ENCODE peak calls at places on chromosomes 12 and 14, in eight cellular contexts. K is dorsolateral prefrontal cortex, H is thoracic aorta, W is endothelial cell of umbilical vein, Q is AG04450, D is AG10803, Z is kidney epithelial cell, C is GM10248. R is an unnamed sample.

GRCh38 chr14:105861985-105862465 is 335.6 kb downstream of the TMEM121 start:
- DNase-seq in D (no peak), W (no peak), H (no peak), C (peak), Z (no peak), Q (no peak), K (peak), R (no peak)

GRCh38 chr14:76904100-76904739 is 78.0 kb downstream of the LRRC74A start:
- DNase-seq in Z (no peak), K (no peak), Q (peak), C (no peak), H (no peak), W (no peak), D (peak), R (peak)

GRCh38 chr12:1293901-1294300 is 300.5 kb downstream of the FBXL14 start:
- DNase-seq in Q (no peak), C (no peak), W (no peak), H (no peak), D (no peak), Z (no peak), K (no peak), R (no peak)

GRCh38 chr14:32166029-32166428 is 35.8 kb upstream of the RNU6-7 start:
- DNase-seq in K (no peak), H (no peak), Q (no peak), D (no peak), C (no peak), W (no peak), Z (no peak), R (no peak)

GRCh38 chr14:73785834-73786631 is 65.6 kb upstream of the PTGR2 start:
- DNase-seq in K (peak), C (no peak), Q (peak), D (peak), Z (peak), W (peak), H (peak), R (peak)

GRCh38 chr12:26631846-26632245 is 201.1 kb downstream of the ITPR2 start:
- DNase-seq in H (no peak), Z (no peak), K (no peak), C (no peak), Q (no peak), D (peak), W (peak), R (no peak)

GRCh38 chr12:10673660-10674384 is at the start of gene STYK1:
- DNase-seq in Q (no peak), D (peak), H (no peak), Z (peak), K (peak), C (peak), W (peak), R (peak)

GRCh38 chr12:75870878-75871277 is 160.7 kb downstream of the PHLDA1 start:
- DNase-seq in H (no peak), K (no peak), W (no peak), C (no peak), Q (no peak), D (no peak), Z (no peak), R (no peak)

GRCh38 chr12:114395755-114396152 is 10.2 kb downstream of the TBX5 start:
- DNase-seq in Z (no peak), W (no peak), C (no peak), D (no peak), Q (no peak), H (no peak), K (no peak), R (no peak)

GRCh38 chr12:6667559-6668210 is 4.8 kb upstream of the ING4 start:
- DNase-seq in Z (no peak), D (no peak), W (no peak), C (no peak), K (no peak), Q (no peak), H (no peak), R (no peak)
- TF ChIP-seq CTCF in Z (peak), D (no peak), W (no peak), C (peak), K (no peak), Q (no peak), H (no peak), R (no peak)

GRCh38 chr12:58832-59231 is 7.7 kb upstream of the IQSEC3 start:
- DNase-seq in K (no peak), Q (no peak), H (no peak), D (no peak), Z (no peak), C (no peak), W (no peak), R (no peak)
- TF ChIP-seq CTCF in K (no peak), Q (no peak), H (no peak), D (no peak), Z (no peak), C (no peak), W (no peak), R (no peak)

GRCh38 chr12:104353012-104353981 is 49.8 kb downstream of the EID3 start:
- DNase-seq in D (no peak), H (no peak), C (no peak), Z (no peak), W (no peak), Q (no peak), K (no peak), R (no peak)
- TF ChIP-seq CTCF in D (no peak), H (no peak), C (no peak), Z (no peak), W (no peak), Q (no peak), K (no peak), R (no peak)

DNA sequence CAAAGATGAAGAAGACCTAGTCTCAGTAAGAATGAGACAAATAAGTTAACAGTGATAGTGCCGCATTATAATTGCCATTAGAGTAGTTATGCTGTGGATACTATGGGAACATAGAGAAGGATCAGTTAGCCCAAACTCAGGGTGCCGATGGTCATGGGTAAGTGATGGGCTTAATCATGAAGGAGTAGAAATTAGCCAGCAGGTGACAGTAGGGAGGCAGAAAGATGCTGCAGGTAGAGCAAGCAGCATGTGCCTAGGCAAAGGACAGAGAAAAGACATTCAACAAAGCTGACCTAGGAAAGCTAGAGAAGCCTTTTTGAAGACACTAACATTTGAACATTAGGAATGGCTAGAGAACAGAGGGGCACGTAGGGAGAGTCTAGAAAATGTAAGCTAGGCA is 30.6 kb upstream of the PTPRQ start:
- DNase-seq in Z (no peak), C (no peak), W (no peak), D (no peak), H (no peak), Q (no peak), K (no peak), R (no peak)
- TF ChIP-seq CTCF in Z (peak), C (no peak), W (no peak), D (no peak), H (no peak), Q (no peak), K (no peak), R (no peak)

DNA sequence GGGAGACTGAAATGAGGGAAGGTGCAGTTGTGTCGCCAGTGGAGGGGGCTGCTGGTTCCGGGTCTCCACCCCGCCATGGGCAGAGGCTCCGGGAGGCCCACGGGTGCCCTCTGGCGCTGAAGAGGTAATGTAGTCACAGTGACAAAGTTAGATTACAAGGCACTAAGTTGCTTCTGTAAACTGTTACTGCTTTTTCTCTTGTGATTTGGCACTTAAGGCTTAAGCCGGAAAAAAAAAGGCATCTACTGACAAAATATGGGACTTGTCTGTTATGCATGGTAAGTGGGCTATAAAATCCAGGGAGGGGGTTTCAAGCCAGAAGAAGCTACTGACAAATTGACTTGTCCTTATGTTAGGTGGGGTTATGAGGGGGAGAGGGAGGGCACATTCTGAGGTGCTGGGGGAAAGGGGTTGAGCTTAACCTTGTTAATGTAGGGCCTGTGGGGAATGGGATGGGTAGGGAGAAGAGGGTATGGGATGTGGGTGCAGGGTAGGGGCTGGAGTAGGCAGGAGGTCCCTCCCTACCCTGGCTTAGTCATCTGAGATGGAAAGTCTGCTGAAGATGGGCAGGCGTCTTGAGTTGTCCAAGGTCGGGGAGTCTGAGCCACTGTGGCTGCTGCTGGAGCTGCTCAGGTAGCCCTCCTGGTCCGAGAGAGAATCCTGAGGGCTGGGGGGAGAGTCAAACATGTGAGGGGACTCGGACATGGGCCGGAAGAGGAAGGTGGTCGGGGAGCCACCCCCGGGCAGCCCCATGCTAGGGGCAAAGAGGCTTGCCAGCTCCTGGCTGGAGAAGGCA is 3.7 kb downstream of the ZFP36L1 start:
- DNase-seq in K (peak), D (peak), C (peak), H (no peak), W (peak), Z (no peak), Q (no peak), R (no peak)
- TF ChIP-seq CTCF in K (peak), D (peak), C (peak), H (peak), W (peak), Z (peak), Q (peak), R (no peak)

DNA sequence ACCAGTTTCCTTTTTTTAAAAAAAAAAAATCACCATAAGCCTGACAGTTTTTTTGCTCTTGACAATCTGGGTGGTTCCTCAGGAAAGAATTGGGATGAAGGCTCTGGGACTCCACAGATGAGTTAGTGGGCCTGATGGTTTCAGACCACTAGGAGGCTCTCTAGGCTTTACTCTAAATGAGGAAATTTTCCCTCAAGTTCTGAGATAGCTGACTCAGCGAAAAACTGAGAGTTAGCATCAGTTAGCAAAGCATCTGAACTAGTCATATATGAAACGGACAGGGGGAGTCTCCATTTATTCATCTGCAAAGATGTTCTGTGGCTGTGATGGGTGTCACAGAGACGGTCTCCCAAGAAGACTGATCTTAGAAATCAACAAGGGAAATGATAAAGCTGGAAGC is 314.3 kb upstream of the OR4E1 start:
- DNase-seq in W (peak), C (no peak), Q (no peak), Z (no peak), K (no peak), D (peak), H (no peak), R (no peak)
- TF ChIP-seq CTCF in W (peak), C (peak), Q (peak), Z (peak), K (peak), D (peak), H (no peak), R (no peak)

DNA sequence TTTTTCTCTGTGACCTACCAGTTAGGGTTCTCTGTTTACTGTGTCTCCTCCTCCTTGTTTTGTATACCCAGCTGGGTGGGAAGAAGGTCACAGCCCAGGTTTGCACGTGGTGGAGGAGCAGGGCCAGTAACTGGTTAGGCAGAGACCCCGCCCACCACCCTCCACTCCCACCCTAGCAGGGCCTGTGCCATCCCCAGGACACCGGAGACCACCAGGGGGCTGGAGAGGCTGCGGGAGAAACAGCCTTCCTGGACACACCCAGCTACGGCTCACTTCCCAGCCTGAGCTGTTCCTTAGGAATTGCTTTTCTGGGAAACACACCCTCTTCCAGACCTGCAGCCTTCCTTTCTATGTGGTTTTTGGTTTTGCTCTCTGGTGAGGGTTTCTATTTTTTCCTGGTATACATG is 21.1 kb downstream of the BDKRB2 start:
- DNase-seq in C (no peak), Q (no peak), D (peak), W (no peak), Z (peak), H (no peak), K (no peak), R (no peak)
- TF ChIP-seq CTCF in C (no peak), Q (peak), D (peak), W (no peak), Z (peak), H (no peak), K (no peak), R (no peak)

GRCh38 chr14:65100905-65101541 is 1.3 kb downstream of the MAX start:
- DNase-seq in Z (no peak), H (no peak), Q (no peak), C (no peak), W (peak), D (no peak), K (no peak), R (no peak)

GRCh38 chr14:65101631-65102440 is 481 bp downstream of the MAX start:
- DNase-seq in Q (no peak), W (no peak), D (no peak), C (no peak), K (no peak), H (no peak), Z (no peak), R (no peak)

GRCh38 chr14:65104791-65105190 is 2.5 kb upstream of the MAX start:
- DNase-seq in W (no peak), H (no peak), D (no peak), C (no peak), Q (no peak), K (no peak), Z (no peak), R (no peak)

GRCh38 chr14:65102441-65103149 is at the start of gene MAX:
- DNase-seq in C (peak), D (peak), H (peak), Q (peak), K (peak), Z (peak), W (peak), R (peak)

GRCh38 chr14:65103150-65103760 is 938 bp upstream of the MAX start:
- DNase-seq in K (no peak), C (no peak), H (no peak), Z (no peak), Q (no peak), W (no peak), D (peak), R (no peak)
- TF ChIP-seq CTCF in K (no peak), C (peak), H (no peak), Z (peak), Q (peak), W (no peak), D (peak), R (no peak)

GRCh38 chr12:109808876-109809646 is 24.1 kb downstream of the TRPV4 start:
- DNase-seq in K (no peak), H (no peak), W (no peak), D (no peak), Z (no peak), Q (no peak), C (no peak), R (no peak)
- TF ChIP-seq CTCF in K (no peak), H (no peak), W (no peak), D (no peak), Z (no peak), Q (no peak), C (no peak), R (no peak)

R was measured in omental fat pad.